ENCODE peak calls at places on chromosome 5, in six cellular contexts. One of them, this sample, is unnamed.

GRCh38 chr5:139747583-139748504 is 47.8 kb upstream of the PSD2 start:
- DNase-seq in mammary epithelial cell: no peak
- DNase-seq in heart left ventricle: peak; percentile 71
- DNase-seq in ELF-1: peak; percentile 51
- DNase-seq in stimulated activated CD4-positive, alpha-beta T cell treated with anti-CD3 and anti-CD28 coated beads, Interleukin-2, amount 100 ng/mL, for 48 hours: peak; percentile 44
- DNase-seq in anterior cingulate cortex: no peak
- DNase-seq in this sample: peak; percentile 92

GRCh38 chr5:73451218-73452130 is 2.9 kb upstream of the FOXD1 start:
- DNase-seq in mammary epithelial cell: no peak
- DNase-seq in heart left ventricle: peak; percentile 60
- DNase-seq in ELF-1: peak; percentile 67
- DNase-seq in stimulated activated CD4-positive, alpha-beta T cell treated with anti-CD3 and anti-CD28 coated beads, Interleukin-2, amount 100 ng/mL, for 48 hours: peak; percentile 77
- DNase-seq in anterior cingulate cortex: no peak
- DNase-seq in this sample: peak; percentile 88

GRCh38 chr5:127587246-127587917 is 61.5 kb upstream of the CTXN3 start:
- DNase-seq in mammary epithelial cell: no peak
- DNase-seq in heart left ventricle: no peak
- DNase-seq in ELF-1: no peak
- DNase-seq in stimulated activated CD4-positive, alpha-beta T cell treated with anti-CD3 and anti-CD28 coated beads, Interleukin-2, amount 100 ng/mL, for 48 hours: no peak
- DNase-seq in anterior cingulate cortex: no peak
- DNase-seq in this sample: no peak

GRCh38 chr5:102296229-102296817 is at the start of gene SLCO4C1:
- DNase-seq in mammary epithelial cell: peak; percentile 43
- DNase-seq in heart left ventricle: peak; percentile 71
- DNase-seq in ELF-1: peak; percentile 98
- DNase-seq in stimulated activated CD4-positive, alpha-beta T cell treated with anti-CD3 and anti-CD28 coated beads, Interleukin-2, amount 100 ng/mL, for 48 hours: peak; percentile 71
- DNase-seq in anterior cingulate cortex: peak; percentile 25
- DNase-seq in this sample: peak; percentile 94

GRCh38 chr5:10303699-10304170 is 4.0 kb downstream of the CMBL start:
- DNase-seq in mammary epithelial cell: no peak
- DNase-seq in heart left ventricle: no peak
- DNase-seq in ELF-1: no peak
- DNase-seq in stimulated activated CD4-positive, alpha-beta T cell treated with anti-CD3 and anti-CD28 coated beads, Interleukin-2, amount 100 ng/mL, for 48 hours: no peak
- DNase-seq in anterior cingulate cortex: no peak
- DNase-seq in this sample: no peak

GRCh38 chr5:67447732-67448131 is 251.1 kb upstream of the CD180 start:
- DNase-seq in mammary epithelial cell: no peak
- DNase-seq in heart left ventricle: no peak
- DNase-seq in ELF-1: no peak
- DNase-seq in stimulated activated CD4-positive, alpha-beta T cell treated with anti-CD3 and anti-CD28 coated beads, Interleukin-2, amount 100 ng/mL, for 48 hours: no peak
- DNase-seq in anterior cingulate cortex: no peak
- DNase-seq in this sample: no peak

GRCh38 chr5:149319174-149319573 is 26.1 kb upstream of the GRPEL2 start:
- DNase-seq in mammary epithelial cell: no peak
- DNase-seq in heart left ventricle: no peak
- DNase-seq in ELF-1: no peak
- DNase-seq in stimulated activated CD4-positive, alpha-beta T cell treated with anti-CD3 and anti-CD28 coated beads, Interleukin-2, amount 100 ng/mL, for 48 hours: no peak
- DNase-seq in anterior cingulate cortex: no peak
- DNase-seq in this sample: no peak

GRCh38 chr5:82537646-82538306 is 259.6 kb upstream of the RPS23 start:
- DNase-seq in mammary epithelial cell: no peak
- DNase-seq in heart left ventricle: no peak
- DNase-seq in ELF-1: no peak
- DNase-seq in stimulated activated CD4-positive, alpha-beta T cell treated with anti-CD3 and anti-CD28 coated beads, Interleukin-2, amount 100 ng/mL, for 48 hours: no peak
- DNase-seq in anterior cingulate cortex: no peak
- DNase-seq in this sample: no peak

GRCh38 chr5:1276930-1277329 is 17.9 kb downstream of the TERT start:
- DNase-seq in mammary epithelial cell: no peak
- DNase-seq in heart left ventricle: no peak
- DNase-seq in ELF-1: no peak
- DNase-seq in stimulated activated CD4-positive, alpha-beta T cell treated with anti-CD3 and anti-CD28 coated beads, Interleukin-2, amount 100 ng/mL, for 48 hours: no peak
- DNase-seq in anterior cingulate cortex: no peak
- DNase-seq in this sample: no peak

GRCh38 chr5:75037106-75037505 is 15.3 kb downstream of the GCNT4 start:
- DNase-seq in mammary epithelial cell: peak; percentile 99
- DNase-seq in heart left ventricle: no peak
- DNase-seq in ELF-1: peak; percentile 56
- DNase-seq in stimulated activated CD4-positive, alpha-beta T cell treated with anti-CD3 and anti-CD28 coated beads, Interleukin-2, amount 100 ng/mL, for 48 hours: no peak
- DNase-seq in anterior cingulate cortex: no peak
- DNase-seq in this sample: peak; percentile 54

GRCh38 chr5:73355083-73355482 is 93.5 kb downstream of the FOXD1 start:
- DNase-seq in mammary epithelial cell: no peak
- DNase-seq in heart left ventricle: no peak
- DNase-seq in ELF-1: no peak
- DNase-seq in stimulated activated CD4-positive, alpha-beta T cell treated with anti-CD3 and anti-CD28 coated beads, Interleukin-2, amount 100 ng/mL, for 48 hours: no peak
- DNase-seq in anterior cingulate cortex: no peak
- DNase-seq in this sample: no peak

GRCh38 chr5:181205735-181206401 is 872 bp upstream of the TRIM7 start:
- DNase-seq in mammary epithelial cell: no peak
- DNase-seq in heart left ventricle: peak; percentile 40
- DNase-seq in ELF-1: peak; percentile 36
- DNase-seq in stimulated activated CD4-positive, alpha-beta T cell treated with anti-CD3 and anti-CD28 coated beads, Interleukin-2, amount 100 ng/mL, for 48 hours: no peak
- DNase-seq in anterior cingulate cortex: no peak
- DNase-seq in this sample: peak; percentile 51

GRCh38 chr5:55897206-55897894 is 46.2 kb downstream of the IL31RA start:
- DNase-seq in mammary epithelial cell: no peak
- DNase-seq in heart left ventricle: no peak
- DNase-seq in ELF-1: no peak
- DNase-seq in stimulated activated CD4-positive, alpha-beta T cell treated with anti-CD3 and anti-CD28 coated beads, Interleukin-2, amount 100 ng/mL, for 48 hours: no peak
- DNase-seq in anterior cingulate cortex: no peak
- DNase-seq in this sample: no peak

GRCh38 chr5:143870871-143871632 is 59.1 kb downstream of the HMHB1 start:
- DNase-seq in mammary epithelial cell: peak; percentile 67
- DNase-seq in heart left ventricle: no peak
- DNase-seq in ELF-1: peak; percentile 45
- DNase-seq in stimulated activated CD4-positive, alpha-beta T cell treated with anti-CD3 and anti-CD28 coated beads, Interleukin-2, amount 100 ng/mL, for 48 hours: no peak
- DNase-seq in anterior cingulate cortex: no peak
- DNase-seq in this sample: no peak

GRCh38 chr5:93477791-93478190 is 103.2 kb downstream of the NR2F1-AS1 start:
- DNase-seq in mammary epithelial cell: no peak
- DNase-seq in heart left ventricle: no peak
- DNase-seq in ELF-1: no peak
- DNase-seq in stimulated activated CD4-positive, alpha-beta T cell treated with anti-CD3 and anti-CD28 coated beads, Interleukin-2, amount 100 ng/mL, for 48 hours: no peak
- DNase-seq in anterior cingulate cortex: no peak
- DNase-seq in this sample: no peak

GRCh38 chr5:144332265-144332664 is 161.6 kb downstream of the KCTD16 start:
- DNase-seq in mammary epithelial cell: no peak
- DNase-seq in heart left ventricle: no peak
- DNase-seq in ELF-1: peak; percentile 16
- DNase-seq in stimulated activated CD4-positive, alpha-beta T cell treated with anti-CD3 and anti-CD28 coated beads, Interleukin-2, amount 100 ng/mL, for 48 hours: no peak
- DNase-seq in anterior cingulate cortex: no peak
- DNase-seq in this sample: no peak

GRCh38 chr5:31811210-31811609 is 172.3 kb downstream of the PDZD2 start:
- DNase-seq in mammary epithelial cell: peak; percentile 87
- DNase-seq in heart left ventricle: peak; percentile 41
- DNase-seq in ELF-1: no peak
- DNase-seq in stimulated activated CD4-positive, alpha-beta T cell treated with anti-CD3 and anti-CD28 coated beads, Interleukin-2, amount 100 ng/mL, for 48 hours: no peak
- DNase-seq in anterior cingulate cortex: no peak
- DNase-seq in this sample: no peak

This sample was measured in left kidney.